ENCODE peak calls at places on chromosomes 6 and 20, in five cellular contexts. E, X, O, K and P are unnamed samples. For H3K4me1, the result is how much of the 10 kb centered on the place peaks cover.

GRCh38 chr6:111580826-111581505 is 24.7 kb downstream of the TRAF3IP2 start:
- DNase-seq in O (no peak), K (no peak), E (no peak), X (no peak), P (no peak)

GRCh38 chr6:4910060-4910746 is 93.6 kb downstream of the RPP40 start:
- DNase-seq in O (no peak), X (no peak), K (no peak), E (no peak), P (peak)

GRCh38 chr6:34015576-34015975 is 130.3 kb downstream of the GRM4 start:
- DNase-seq in E (no peak), K (no peak), X (no peak), O (no peak), P (no peak)

GRCh38 chr6:116217069-116217468 is 36.8 kb downstream of the TSPYL4 start:
- DNase-seq in X (no peak), E (peak), O (no peak), K (peak), P (no peak)

GRCh38 chr6:45677381-45677992 is 299.8 kb upstream of the SUPT3H start:
- DNase-seq in E (no peak), K (no peak), O (no peak), X (peak), P (no peak)

GRCh38 chr6:44234101-44235090 is 11.0 kb downstream of the SLC29A1 start:
- DNase-seq in X (peak), E (no peak), O (peak), K (peak), P (peak)

GRCh38 chr6:75012018-75012417 is 193.8 kb downstream of the COL12A1 start:
- DNase-seq in O (no peak), K (no peak), E (no peak), X (no peak), P (no peak)

GRCh38 chr6:26743941-26744699 is 84.6 kb upstream of the ZNF322 start:
- DNase-seq in E (peak), O (no peak), K (no peak), X (no peak), P (no peak)

GRCh38 chr6:137269347-137269746 is 50.2 kb upstream of the IFNGR1 start:
- DNase-seq in E (no peak), O (no peak), X (no peak), K (no peak), P (no peak)

GRCh38 chr6:17220511-17220910 is 60.6 kb upstream of the RBM24 start:
- DNase-seq in K (no peak), E (no peak), O (no peak), X (no peak), P (no peak)

GRCh38 chr6:25942561-25943147 is 12.2 kb upstream of the SLC17A2 start:
- DNase-seq in X (no peak), O (no peak), E (peak), K (peak), P (no peak)

GRCh38 chr6:157029980-157030690 is 253.0 kb downstream of the ARID1B start:
- DNase-seq in X (no peak), O (no peak), K (peak), E (no peak), P (no peak)

GRCh38 chr6:117550618-117551242 is 51.6 kb downstream of the GOPC start:
- DNase-seq in O (no peak), X (no peak), E (no peak), K (no peak), P (no peak)

GRCh38 chr6:49548613-49549304 is 1.7 kb upstream of the C6orf141 start:
- DNase-seq in E (no peak), X (no peak), O (no peak), K (no peak), P (no peak)

GRCh38 chr6:158715330-158716311 is 65.8 kb downstream of the SYTL3 start:
- DNase-seq in X (no peak), E (no peak), O (no peak), K (no peak), P (no peak)

GRCh38 chr6:35177139-35177538 is 36.0 kb upstream of the TCP11 start:
- DNase-seq in O (no peak), E (no peak), K (no peak), X (no peak), P (no peak)

GRCh38 chr20:33915726-33916331 is 77.9 kb upstream of the RALY start:
- DNase-seq in O (no peak), X (no peak), E (peak), K (peak), P (peak)

GRCh38 chr20:63507083-63507743 is 8.3 kb upstream of the EEF1A2 start:
- DNase-seq in X (no peak), K (no peak), E (no peak), O (no peak), P (peak)

GRCh38 chr20:50675671-50676376 is 15.5 kb downstream of the RIPOR3 start:
- DNase-seq in K (no peak), X (no peak), E (no peak), O (no peak), P (no peak)

GRCh38 chr6:220736-221475 is 71.4 kb upstream of the DUSP22 start:
- DNase-seq in E (no peak), X (no peak), K (no peak), O (no peak), P (no peak)

GRCh38 chr6:82017316-82017715 is 230.2 kb downstream of the IBTK start:
- DNase-seq in E (peak), K (peak), O (peak), X (peak), P (no peak)

GRCh38 chr6:51049983-51050877 is 231.6 kb downstream of the TFAP2B start:
- DNase-seq in O (no peak), X (no peak), K (peak), E (no peak), P (no peak)

GRCh38 chr6:168120390-168121307 is 41.6 kb upstream of the FRMD1 start:
- DNase-seq in O (no peak), K (no peak), X (peak), E (no peak), P (no peak)

GRCh38 chr6:8014947-8015346 is 49.2 kb downstream of the BLOC1S5 start:
- DNase-seq in K (no peak), O (no peak), X (no peak), E (no peak), P (no peak)

GRCh38 chr6:162109466-162110040 is 618.0 kb downstream of the PRKN start:
- DNase-seq in X (no peak), O (no peak), E (no peak), K (peak), P (no peak)

GRCh38 chr6:131937219-131937618 is 14.0 kb downstream of the CCN2 start:
- DNase-seq in K (no peak), E (no peak), O (no peak), X (peak), P (no peak)

DNA sequence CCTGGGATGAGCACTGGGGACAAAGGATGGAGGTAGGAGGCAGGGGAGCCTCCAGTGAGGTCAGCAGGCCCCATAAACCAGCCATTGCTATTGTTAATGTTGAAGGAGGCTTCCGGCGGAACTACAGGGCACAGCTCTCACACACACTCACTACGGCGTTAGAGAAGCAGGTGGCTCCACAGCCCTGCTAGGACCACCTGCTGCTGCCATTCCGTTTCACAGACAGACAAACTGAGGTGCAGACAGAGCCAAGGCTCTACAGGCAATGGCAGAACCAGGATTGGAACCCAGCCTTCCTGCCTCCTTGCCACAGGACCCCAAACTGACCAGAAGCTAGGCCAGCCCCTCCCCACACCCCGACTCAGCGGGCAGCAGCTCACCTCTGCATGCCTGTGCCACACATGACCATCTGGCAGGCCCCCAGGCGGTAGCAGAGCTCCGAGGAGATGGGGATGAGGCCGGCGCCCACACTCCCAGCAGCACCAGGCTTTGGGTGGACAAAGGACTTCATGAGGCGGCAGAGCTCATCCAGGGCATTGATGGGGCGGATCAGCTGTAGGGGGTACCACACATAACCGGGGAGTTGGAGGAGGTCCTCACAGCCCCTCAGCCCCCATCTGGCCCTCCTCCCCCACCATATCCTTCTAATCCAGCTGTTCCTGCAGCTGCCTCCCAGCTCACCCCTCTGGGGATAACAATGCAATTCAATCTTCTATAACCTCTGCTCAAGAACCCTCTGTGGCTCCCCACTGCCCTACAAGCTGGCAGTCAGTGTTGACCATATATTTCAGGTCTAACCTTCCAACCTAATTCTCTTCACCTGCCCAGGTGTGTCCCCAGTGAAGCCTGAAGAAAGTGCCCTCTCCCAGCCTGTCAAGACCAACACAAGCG is 198.5 kb downstream of the PREX1 start:
- DNase-seq in X (no peak), K (no peak), E (no peak), O (no peak), P (no peak)
- H3K4me1 ChIP-seq in X (under half), K (under half), E (under half), O (under half), P (under half)

GRCh38 chr6:2896741-2897140 is 6.4 kb downstream of the SERPINB9 start:
- DNase-seq in E (no peak), X (no peak), O (no peak), K (no peak), P (no peak)

GRCh38 chr6:2900821-2901644 is 2.1 kb downstream of the SERPINB9 start:
- DNase-seq in E (no peak), K (no peak), O (no peak), X (no peak), P (no peak)

GRCh38 chr6:2902470-2902762 is 693 bp downstream of the SERPINB9 start:
- DNase-seq in E (no peak), X (peak), O (no peak), K (no peak), P (no peak)

GRCh38 chr6:2900221-2900807 is 2.8 kb downstream of the SERPINB9 start:
- DNase-seq in E (no peak), O (no peak), X (no peak), K (no peak), P (no peak)

DNA sequence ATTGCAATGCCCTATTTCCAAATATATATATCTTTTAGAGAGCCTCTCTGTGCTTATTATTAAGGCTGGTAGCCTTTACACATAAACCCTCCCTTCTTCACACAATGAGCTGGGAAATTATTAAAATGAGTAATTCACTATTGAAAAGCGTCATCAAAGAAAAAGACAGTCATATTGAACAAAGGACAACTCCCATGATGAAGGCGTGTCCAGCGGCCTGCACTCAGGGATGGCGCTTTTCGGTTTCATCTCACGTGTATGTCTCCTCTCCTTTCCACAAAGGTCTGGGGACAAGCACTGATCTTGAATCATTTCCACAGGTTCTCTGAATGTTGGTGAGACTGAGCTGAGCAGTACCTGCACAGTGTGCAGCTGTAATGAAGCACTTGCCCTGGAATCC is 3.5 kb downstream of the SERPINB9 start:
- DNase-seq in X (no peak), O (no peak), E (no peak), K (no peak), P (no peak)
- H3K27ac ChIP-seq in X (no peak), O (peak), E (no peak), K (no peak), P (no peak)

GRCh38 chr20:53579581-53580375 is 13.9 kb downstream of the ZNF217 start:
- DNase-seq in X (no peak), K (peak), O (no peak), E (no peak), P (no peak)

GRCh38 chr20:53580376-53581111 is 13.1 kb downstream of the ZNF217 start:
- DNase-seq in E (no peak), K (no peak), X (peak), O (no peak), P (no peak)

GRCh38 chr20:53581444-53582311 is 12.0 kb downstream of the ZNF217 start:
- DNase-seq in E (no peak), X (peak), K (no peak), O (no peak), P (no peak)

GRCh38 chr20:53578492-53579222 is 15.0 kb downstream of the ZNF217 start:
- DNase-seq in O (no peak), K (peak), E (peak), X (peak), P (no peak)

GRCh38 chr20:53579266-53579580 is 14.4 kb downstream of the ZNF217 start:
- DNase-seq in X (no peak), K (no peak), E (no peak), O (no peak), P (no peak)
- H3K4me1 ChIP-seq in X (under half), K (under half), E (half or more), O (under half), P (half or more)

GRCh38 chr6:78465042-78465634 is 402.2 kb upstream of the IRAK1BP1 start:
- DNase-seq in K (no peak), X (no peak), O (no peak), E (no peak), P (no peak)

GRCh38 chr6:78462728-78463127 is 404.6 kb upstream of the IRAK1BP1 start:
- DNase-seq in X (no peak), K (no peak), O (no peak), E (no peak), P (no peak)

GRCh38 chr6:78460711-78461110 is 406.6 kb upstream of the IRAK1BP1 start:
- DNase-seq in O (no peak), E (no peak), K (peak), X (no peak), P (no peak)
- H3K27ac ChIP-seq in O (no peak), E (no peak), K (no peak), X (no peak), P (no peak)

GRCh38 chr6:30829016-30829415 is 55.3 kb upstream of the DDR1 start:
- DNase-seq in O (no peak), K (no peak), E (no peak), X (no peak), P (peak)
- H3K4me1 ChIP-seq in O (under half), K (under half), E (under half), X (under half), P (under half)